ENCODE peak calls at places on chromosomes 1 and 21, in five cellular contexts. W is adrenal gland, T is MV-4-11, I is SK-MEL-5, F is retina. Z is an unnamed sample.

GRCh38 chr1:89633745-89634625 is 1.1 kb downstream of the LRRC8C start:
- DNase-seq in W (peak), T (peak), I (no peak), F (peak), Z (no peak)

GRCh38 chr1:151867785-151868403 is 14.4 kb upstream of the THEM5 start:
- DNase-seq in W (no peak), T (peak), I (no peak), F (no peak), Z (no peak)

GRCh38 chr1:204408074-204408507 is 3.5 kb downstream of the PPP1R15B start:
- DNase-seq in W (peak), T (no peak), I (peak), F (no peak), Z (peak)

GRCh38 chr1:28437924-28438699 is 67.7 kb upstream of the RCC1 start:
- DNase-seq in W (peak), T (peak), I (peak), F (peak), Z (peak)

GRCh38 chr1:54436826-54437225 is 30.6 kb upstream of the SSBP3 start:
- DNase-seq in W (no peak), T (no peak), I (no peak), F (no peak), Z (no peak)

GRCh38 chr1:205849619-205850355 is at the start of gene PM20D1:
- DNase-seq in W (peak), T (peak), I (peak), F (peak), Z (peak)

GRCh38 chr1:10965621-10966226 is 46.7 kb upstream of the TARDBP start:
- DNase-seq in W (peak), T (peak), I (no peak), F (no peak), Z (peak)

GRCh38 chr1:12080156-12080555 is 17.1 kb downstream of the TNFRSF8 start:
- DNase-seq in W (no peak), T (no peak), I (no peak), F (no peak), Z (no peak)

GRCh38 chr1:46315669-46316403 is 12.3 kb downstream of the UQCRH start:
- DNase-seq in W (no peak), T (no peak), I (no peak), F (no peak), Z (no peak)

GRCh38 chr1:21077085-21077484 is 99.6 kb downstream of the EIF4G3 start:
- DNase-seq in W (peak), T (peak), I (no peak), F (no peak), Z (no peak)

GRCh38 chr1:221621683-221622082 is 120.2 kb downstream of the DUSP10 start:
- DNase-seq in W (no peak), T (no peak), I (no peak), F (no peak), Z (no peak)

GRCh38 chr1:9419642-9420041 is 119.6 kb upstream of the SLC25A33 start:
- DNase-seq in W (no peak), T (no peak), I (no peak), F (no peak), Z (no peak)

GRCh38 chr1:225559902-225560301 is 93.0 kb downstream of the ENAH start:
- DNase-seq in W (no peak), T (no peak), I (no peak), F (no peak), Z (no peak)

GRCh38 chr1:204341380-204341779 is 18.3 kb downstream of the PLEKHA6 start:
- DNase-seq in W (no peak), T (no peak), I (no peak), F (no peak), Z (no peak)

GRCh38 chr1:46187106-46187869 is 10.9 kb downstream of the POMGNT1 start:
- DNase-seq in W (no peak), T (no peak), I (no peak), F (no peak), Z (no peak)

GRCh38 chr1:246761386-246761785 is 37.2 kb downstream of the SCCPDH start:
- DNase-seq in W (no peak), T (no peak), I (no peak), F (no peak), Z (no peak)

GRCh38 chr1:165367375-165367993 is 11.0 kb upstream of the LMX1A start:
- DNase-seq in W (peak), T (peak), I (peak), F (peak), Z (peak)

GRCh38 chr21:37546949-37547614 is 180.5 kb downstream of the DYRK1A start:
- DNase-seq in W (peak), T (no peak), I (no peak), F (peak), Z (no peak)

GRCh38 chr1:109338091-109338490 is 31.3 kb upstream of the MYBPHL start:
- DNase-seq in W (no peak), T (no peak), I (no peak), F (no peak), Z (no peak)

GRCh38 chr1:236280438-236281285 is 1.1 kb downstream of the ERO1B start:
- DNase-seq in W (no peak), T (no peak), I (no peak), F (no peak), Z (peak)

GRCh38 chr1:63949965-63950364 is 176.1 kb downstream of the ROR1 start:
- DNase-seq in W (no peak), T (no peak), I (no peak), F (no peak), Z (no peak)

GRCh38 chr1:84089470-84090261 is 54.4 kb upstream of the PRKACB start:
- DNase-seq in W (no peak), T (no peak), I (peak), F (no peak), Z (no peak)

GRCh38 chr1:18639335-18640055 is 8.8 kb downstream of the PAX7 start:
- DNase-seq in W (no peak), T (no peak), I (no peak), F (no peak), Z (no peak)

GRCh38 chr1:19036049-19036546 is 79.6 kb upstream of the IFFO2 start:
- DNase-seq in W (no peak), T (no peak), I (no peak), F (peak), Z (no peak)

GRCh38 chr1:115237507-115237906 is 100.5 kb downstream of the NGF start:
- DNase-seq in W (no peak), T (no peak), I (no peak), F (no peak), Z (no peak)

GRCh38 chr1:200673952-200674823 is 4.5 kb upstream of the DDX59 start:
- DNase-seq in W (no peak), T (no peak), I (no peak), F (no peak), Z (no peak)

GRCh38 chr21:16193758-16194606 is 464.2 kb downstream of the USP25 start:
- DNase-seq in W (peak), T (peak), I (peak), F (peak), Z (peak)

GRCh38 chr1:14794136-14794768 is 195.8 kb downstream of the KAZN start:
- DNase-seq in W (no peak), T (no peak), I (no peak), F (no peak), Z (no peak)

GRCh38 chr1:197915797-197916686 is 1.1 kb upstream of the LHX9 start:
- DNase-seq in W (peak), T (no peak), I (peak), F (peak), Z (peak)

GRCh38 chr1:162145966-162146696 is 76.6 kb downstream of the NOS1AP start:
- DNase-seq in W (no peak), T (no peak), I (no peak), F (no peak), Z (no peak)

GRCh38 chr1:214370585-214370984 is 89.6 kb downstream of the SMYD2 start:
- DNase-seq in W (no peak), T (no peak), I (no peak), F (no peak), Z (no peak)

GRCh38 chr1:183877321-183877720 is 72.4 kb downstream of the RGL1 start:
- DNase-seq in W (peak), T (no peak), I (no peak), F (no peak), Z (peak)

GRCh38 chr1:11301593-11301992 is 28.6 kb downstream of the UBIAD1 start:
- DNase-seq in W (no peak), T (no peak), I (no peak), F (no peak), Z (no peak)

GRCh38 chr1:145926706-145927072 is 595 bp downstream of the RBM8A start:
- DNase-seq in W (peak), T (no peak), I (no peak), F (peak), Z (no peak)

GRCh38 chr1:3481836-3482589 is 27.5 kb downstream of the ARHGEF16 start:
- DNase-seq in W (no peak), T (no peak), I (no peak), F (no peak), Z (no peak)

GRCh38 chr1:82317671-82318070 is 516.9 kb downstream of the ADGRL2 start:
- DNase-seq in W (no peak), T (no peak), I (no peak), F (no peak), Z (no peak)